ENCODE peak calls at places on chromosomes 4 and X, in six cellular contexts. E is CD4-positive, alpha-beta memory T cell; R is lower lobe of right lung; H is neural progenitor cell; K is right lobe of liver; L is effector memory CD4-positive, alpha-beta T cell. Z is an unnamed sample. For H3K9me3, the result is how much of the 10 kb centered on the place peaks cover.

GRCh38 chr4:107009196-107009595 is 26.9 kb downstream of the DKK2 start:
- DNase-seq in E (no peak), R (no peak), H (no peak), K (no peak), L (no peak), Z (no peak)

GRCh38 chr4:95674451-95675095 is 125.8 kb upstream of the UNC5C start:
- DNase-seq in E (no peak), R (no peak), H (no peak), K (no peak), L (no peak), Z (no peak)

GRCh38 chrX:15269618-15270521 is at the start of gene ASB9:
- DNase-seq in E (peak), R (peak), H (no peak), K (peak), L (no peak), Z (no peak)

GRCh38 chr4:119244344-119244743 is 31.8 kb downstream of the USP53 start:
- DNase-seq in E (no peak), R (no peak), H (no peak), K (no peak), L (no peak), Z (no peak)

GRCh38 chr4:149634368-149634767 is 181.3 kb downstream of the IQCM start:
- DNase-seq in E (no peak), R (no peak), H (no peak), K (no peak), L (no peak), Z (no peak)

GRCh38 chr4:108544504-108544903 is 75.9 kb upstream of the RPL34 start:
- DNase-seq in E (no peak), R (no peak), H (no peak), K (no peak), L (no peak), Z (no peak)

GRCh38 chr4:87304659-87305277 is 17.9 kb downstream of the HSD17B13 start:
- DNase-seq in E (no peak), R (no peak), H (no peak), K (no peak), L (no peak), Z (no peak)

GRCh38 chrX:19912-20571 is 261.1 kb upstream of the PLCXD1 start:
- DNase-seq in E (peak), R (no peak), H (peak), K (no peak), L (peak), Z (peak)

GRCh38 chrX:111039606-111040005 is 56.4 kb upstream of the PAK3 start:
- DNase-seq in E (no peak), R (no peak), H (no peak), K (no peak), L (no peak), Z (no peak)

GRCh38 chrX:153608376-153608775 is 9.4 kb upstream of the CCNQ start:
- DNase-seq in E (no peak), R (no peak), H (no peak), K (no peak), L (no peak), Z (no peak)

GRCh38 chrX:35800479-35800878 is 2.3 kb downstream of the MAGEB16 start:
- DNase-seq in E (no peak), R (no peak), H (no peak), K (no peak), L (no peak), Z (no peak)

GRCh38 chrX:47482512-47483309 is at the start of gene ZNF41:
- DNase-seq in E (peak), R (peak), H (peak), K (peak), L (peak), Z (peak)

GRCh38 chrX:74420194-74421035 is 878 bp upstream of the SLC16A2 start:
- DNase-seq in E (peak), R (peak), H (peak), K (peak), L (no peak), Z (peak)

GRCh38 chr4:16198271-16198670 is 28.0 kb downstream of the TAPT1 start:
- DNase-seq in E (no peak), R (no peak), H (no peak), K (no peak), L (no peak), Z (no peak)

GRCh38 chr4:115119804-115120352 is 6.5 kb upstream of the NDST4 start:
- DNase-seq in E (no peak), R (no peak), H (no peak), K (no peak), L (no peak), Z (no peak)

GRCh38 chr4:152266831-152267480 is 268.9 kb downstream of the FBXW7 start:
- DNase-seq in E (no peak), R (no peak), H (no peak), K (no peak), L (no peak), Z (no peak)

DNA sequence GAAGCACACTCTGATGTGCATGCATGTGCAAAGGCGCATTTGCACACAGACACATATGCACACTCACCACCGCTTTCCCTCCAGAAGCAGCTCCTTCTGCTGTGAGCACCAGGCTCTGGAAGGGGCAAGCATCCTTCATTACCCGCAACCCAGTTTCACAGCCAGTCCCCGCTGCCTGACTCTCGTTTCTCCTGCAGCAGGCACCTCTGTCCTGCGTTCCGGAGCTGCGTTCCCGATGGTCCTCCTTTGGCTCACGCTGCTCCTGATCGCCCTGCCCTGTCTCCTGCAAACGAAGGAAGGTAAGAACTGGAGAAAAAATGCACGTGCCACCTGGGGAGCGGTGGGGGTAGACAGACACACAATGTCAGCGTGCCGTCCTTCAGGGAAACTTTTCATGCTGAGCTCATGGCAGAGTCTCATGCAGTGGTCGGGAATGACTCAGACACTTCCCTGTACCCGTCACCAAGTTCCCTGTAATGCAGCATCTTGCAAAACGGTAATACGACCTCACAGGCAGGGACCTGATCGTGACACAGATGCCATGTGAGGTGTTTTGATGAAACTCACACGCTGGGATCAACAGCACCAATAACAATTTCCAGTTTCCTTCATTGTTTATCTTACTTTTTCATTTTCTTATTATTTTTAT is 5.1 kb downstream of the IL3RA start:
- DNase-seq in E (no peak), R (no peak), H (no peak), K (no peak), L (no peak), Z (no peak)
- H3K9me3 ChIP-seq in E (under half), R (under half), H (under half), K (under half), L (under half), Z (under half)

DNA sequence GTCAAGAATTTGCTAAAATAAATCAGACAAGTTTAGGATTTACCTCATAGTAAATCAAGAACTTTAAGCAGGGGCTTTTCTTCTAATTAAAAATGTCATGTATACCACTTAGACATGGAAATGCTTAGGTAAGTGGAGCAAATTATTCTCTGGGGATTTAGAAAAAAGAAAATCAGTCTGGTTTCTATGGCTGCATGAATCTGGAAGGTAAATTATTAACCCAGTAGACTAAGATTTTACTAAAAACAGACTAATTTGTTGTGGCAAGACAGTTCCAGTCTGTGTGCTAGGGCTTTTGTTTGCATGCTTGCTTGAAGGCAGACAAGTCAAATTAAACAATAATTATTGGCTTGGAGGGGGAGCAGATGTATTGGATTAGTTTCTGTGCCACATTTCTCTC is 140.6 kb downstream of the TBL1X start:
- DNase-seq in E (no peak), R (no peak), H (no peak), K (no peak), L (no peak), Z (no peak)
- H3K9me3 ChIP-seq in E (under half), R (under half), H (under half), K (under half), L (under half), Z (under half)

GRCh38 chr4:173521474-173522159 is 8.4 kb downstream of the HAND2 start:
- DNase-seq in E (no peak), R (no peak), H (peak), K (no peak), L (no peak), Z (no peak)
- H3K9me3 ChIP-seq in E (under half), R (under half), H (under half), K (under half), L (under half), Z (under half)

GRCh38 chr4:112357453-112357852 is 60.3 kb downstream of the ALPK1 start:
- DNase-seq in E (no peak), R (no peak), H (no peak), K (no peak), L (no peak), Z (no peak)
- H3K9me3 ChIP-seq in E (under half), R (under half), H (under half), K (under half), L (under half), Z (under half)

DNA sequence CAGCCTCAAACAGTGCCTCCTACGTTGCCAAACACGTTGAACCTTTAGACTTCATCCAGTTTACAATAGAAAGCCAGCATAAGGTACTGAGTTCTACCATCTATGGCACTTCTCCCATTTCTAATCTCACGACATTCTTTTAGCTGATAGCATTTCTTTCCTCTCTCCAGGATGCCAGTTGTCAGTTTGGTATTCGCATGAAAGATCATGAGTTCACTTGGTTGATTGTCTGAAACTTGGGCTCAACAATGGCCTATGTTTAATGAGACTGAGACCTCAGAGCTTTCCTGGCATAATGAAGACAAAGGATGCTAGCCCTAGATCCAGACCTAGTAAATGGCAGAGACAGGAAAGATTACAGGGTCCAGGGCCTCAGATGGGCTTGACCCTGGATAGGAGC is 69.2 kb upstream of the SPRY1 start:
- DNase-seq in E (no peak), R (no peak), H (peak), K (no peak), L (no peak), Z (no peak)
- H3K9me3 ChIP-seq in E (under half), R (under half), H (under half), K (under half), L (under half), Z (under half)

GRCh38 chrX:13482764-13483552 is 86.4 kb upstream of the EGFL6 start:
- DNase-seq in E (no peak), R (no peak), H (no peak), K (no peak), L (no peak), Z (no peak)
- H3K9me3 ChIP-seq in E (under half), R (under half), H (under half), K (under half), L (under half), Z (under half)

DNA sequence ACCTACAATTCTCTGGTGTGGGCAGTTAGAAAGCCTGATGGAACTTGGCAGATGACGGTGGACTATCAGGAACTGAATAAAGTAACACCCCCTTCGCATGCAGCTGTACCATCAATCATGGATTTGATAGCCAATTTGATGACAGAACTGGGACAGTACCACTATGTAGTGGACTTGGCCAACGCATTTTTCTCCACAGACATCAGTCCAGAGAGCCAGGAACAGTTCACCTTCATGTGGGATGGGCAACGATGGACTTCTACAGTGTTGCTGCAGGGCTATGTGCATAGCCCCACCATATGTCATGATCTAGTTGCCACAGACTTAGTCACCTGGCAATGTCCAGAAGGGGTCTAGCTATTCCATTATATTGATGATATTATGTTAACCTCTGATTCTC is 54.5 kb upstream of the CCDC149 start:
- DNase-seq in E (no peak), R (no peak), H (no peak), K (no peak), L (no peak), Z (no peak)
- H3K9me3 ChIP-seq in E (under half), R (under half), H (under half), K (under half), L (under half), Z (under half)

GRCh38 chr4:147233-147632 is 22.9 kb downstream of the ZNF718 start:
- DNase-seq in E (no peak), R (no peak), H (no peak), K (no peak), L (no peak), Z (no peak)
- H3K9me3 ChIP-seq in E (under half), R (half or more), H (half or more), K (under half), L (under half), Z (under half)

DNA sequence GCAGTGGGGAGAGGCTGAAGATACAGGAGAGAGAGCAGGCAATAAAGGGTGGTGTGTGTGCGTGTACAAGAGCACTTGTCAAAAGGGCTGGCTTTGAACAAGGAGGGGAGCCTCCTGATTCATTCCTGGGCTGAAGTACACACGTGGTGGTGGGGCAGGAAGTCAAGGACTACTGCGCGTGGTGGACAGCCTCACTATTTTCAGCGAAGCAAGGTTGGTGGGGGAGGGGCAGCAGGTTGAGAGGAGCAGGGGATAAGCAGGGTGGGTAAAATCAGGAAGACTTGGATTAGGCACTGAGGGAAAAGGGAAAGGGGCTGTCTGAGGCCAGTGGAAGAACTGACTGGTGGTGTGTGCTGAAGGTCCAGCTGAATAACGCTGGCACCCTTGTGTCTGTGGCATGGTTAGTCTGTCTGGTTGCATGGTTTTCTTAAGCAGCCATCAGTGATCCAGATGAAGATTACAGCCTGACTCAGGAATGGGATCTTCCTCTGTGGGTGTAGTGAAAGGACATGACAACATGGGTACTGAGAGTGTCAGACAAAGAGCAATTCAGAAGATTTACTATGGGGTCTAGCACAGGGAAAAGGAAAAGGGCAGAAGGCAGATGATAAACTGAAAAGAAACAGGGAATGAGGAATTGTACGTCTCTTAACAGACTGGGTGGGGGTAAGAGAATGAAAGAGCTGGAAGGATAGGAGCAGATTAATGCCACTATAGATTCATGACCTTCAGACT is 149.8 kb downstream of the CHM start:
- DNase-seq in E (no peak), R (no peak), H (no peak), K (no peak), L (no peak), Z (no peak)
- H3K9me3 ChIP-seq in E (under half), R (under half), H (under half), K (under half), L (under half), Z (under half)

Z was measured in CD8-positive, alpha-beta memory T cell.